ENCODE peak calls at places on chromosomes 2 and 18, in six cellular contexts. One of them, this sample, is unnamed.

GRCh38 chr2:27071990-27072830 is 756 bp upstream of the OST4 start:
- DNase-seq in HepG2: no peak
- DNase-seq in H1: peak
- DNase-seq in GM12892: no peak
- DNase-seq in GM12878: no peak
- DNase-seq in K562: no peak
- DNase-seq in this sample: no peak

GRCh38 chr2:134892282-134893054 is 26.2 kb upstream of the CCNT2 start:
- DNase-seq in K562: no peak
- DNase-seq in HepG2: no peak
- DNase-seq in H1: no peak
- DNase-seq in GM12892: no peak
- DNase-seq in GM12878: no peak
- DNase-seq in this sample: no peak

GRCh38 chr2:54908591-54908990 is 141.7 kb downstream of the RTN4 start:
- DNase-seq in GM12878: no peak
- DNase-seq in K562: no peak
- DNase-seq in GM12892: no peak
- DNase-seq in H1: no peak
- DNase-seq in HepG2: no peak
- DNase-seq in this sample: no peak

GRCh38 chr2:219087371-219087770 is 26.6 kb upstream of the IHH start:
- DNase-seq in H1: no peak
- DNase-seq in K562: no peak
- DNase-seq in GM12878: no peak
- DNase-seq in GM12892: no peak
- DNase-seq in HepG2: no peak
- DNase-seq in this sample: no peak

GRCh38 chr2:101989740-101990460 is 1.9 kb upstream of the IL1R2 start:
- DNase-seq in K562: no peak
- DNase-seq in HepG2: no peak
- DNase-seq in GM12892: no peak
- DNase-seq in H1: no peak
- DNase-seq in GM12878: no peak
- DNase-seq in this sample: no peak

GRCh38 chr2:73986085-73986680 is 1.5 kb downstream of the TET3 start:
- DNase-seq in K562: no peak
- DNase-seq in GM12878: no peak
- DNase-seq in HepG2: no peak
- DNase-seq in GM12892: no peak
- DNase-seq in H1: no peak
- DNase-seq in this sample: no peak

GRCh38 chr2:100844514-100844913 is 24.6 kb downstream of the NPAS2 start:
- DNase-seq in HepG2: no peak
- DNase-seq in GM12878: no peak
- DNase-seq in K562: no peak
- DNase-seq in GM12892: no peak
- DNase-seq in H1: no peak
- DNase-seq in this sample: no peak

GRCh38 chr2:9287400-9288059 is 80.9 kb downstream of the ASAP2 start:
- DNase-seq in K562: no peak
- DNase-seq in HepG2: peak
- DNase-seq in GM12892: no peak
- DNase-seq in H1: no peak
- DNase-seq in GM12878: no peak
- DNase-seq in this sample: no peak

GRCh38 chr18:48295586-48296311 is 113.4 kb downstream of the ZBTB7C start:
- DNase-seq in HepG2: peak
- DNase-seq in H1: peak
- DNase-seq in GM12892: no peak
- DNase-seq in K562: no peak
- DNase-seq in GM12878: no peak
- DNase-seq in this sample: no peak

GRCh38 chr18:59300676-59301285 is 17.7 kb downstream of the CPLX4 start:
- DNase-seq in K562: no peak
- DNase-seq in HepG2: no peak
- DNase-seq in GM12878: no peak
- DNase-seq in GM12892: no peak
- DNase-seq in H1: no peak
- DNase-seq in this sample: no peak

GRCh38 chr2:24860631-24861030 is 59.4 kb downstream of the ADCY3 start:
- DNase-seq in H1: no peak
- DNase-seq in K562: no peak
- DNase-seq in GM12878: no peak
- DNase-seq in GM12892: no peak
- DNase-seq in HepG2: no peak
- DNase-seq in this sample: no peak

GRCh38 chr2:199468561-199469513 is 11.1 kb upstream of the SATB2 start:
- DNase-seq in HepG2: no peak
- DNase-seq in H1: peak
- DNase-seq in GM12892: no peak
- DNase-seq in GM12878: no peak
- DNase-seq in K562: no peak
- DNase-seq in this sample: no peak

GRCh38 chr2:100416939-100417744 is at the start of gene CHST10:
- DNase-seq in HepG2: peak
- DNase-seq in K562: peak
- DNase-seq in GM12892: peak
- DNase-seq in H1: peak
- DNase-seq in GM12878: no peak
- DNase-seq in this sample: peak

GRCh38 chr2:88451647-88452150 is 794 bp downstream of the FOXI3 start:
- DNase-seq in HepG2: no peak
- DNase-seq in GM12892: no peak
- DNase-seq in GM12878: no peak
- DNase-seq in K562: no peak
- DNase-seq in H1: peak
- DNase-seq in this sample: no peak

GRCh38 chr2:155663265-155663664 is 669.3 kb downstream of the NR4A2 start:
- DNase-seq in K562: no peak
- DNase-seq in GM12878: no peak
- DNase-seq in GM12892: no peak
- DNase-seq in HepG2: no peak
- DNase-seq in H1: no peak
- DNase-seq in this sample: no peak

GRCh38 chr2:181143790-181144300 is 163.4 kb downstream of the UBE2E3 start:
- DNase-seq in GM12892: no peak
- DNase-seq in HepG2: no peak
- DNase-seq in H1: no peak
- DNase-seq in K562: no peak
- DNase-seq in GM12878: no peak
- DNase-seq in this sample: no peak

GRCh38 chr18:47983055-47983454 is 52.6 kb upstream of the SMAD2 start:
- DNase-seq in H1: no peak
- DNase-seq in GM12878: no peak
- DNase-seq in HepG2: no peak
- DNase-seq in K562: no peak
- DNase-seq in GM12892: no peak
- DNase-seq in this sample: no peak

GRCh38 chr2:8551622-8552074 is 130.2 kb upstream of the ID2 start:
- DNase-seq in H1: no peak
- DNase-seq in K562: no peak
- DNase-seq in GM12892: peak
- DNase-seq in GM12878: no peak
- DNase-seq in HepG2: no peak
- DNase-seq in this sample: peak

GRCh38 chr18:76374330-76375281 is 120.4 kb downstream of the ZNF516 start:
- DNase-seq in GM12892: no peak
- DNase-seq in HepG2: no peak
- DNase-seq in K562: no peak
- DNase-seq in H1: no peak
- DNase-seq in GM12878: peak
- DNase-seq in this sample: no peak

GRCh38 chr2:1816414-1816911 is 72.1 kb upstream of the PXDN start:
- DNase-seq in GM12892: no peak
- DNase-seq in K562: no peak
- DNase-seq in HepG2: no peak
- DNase-seq in GM12878: no peak
- DNase-seq in H1: no peak
- DNase-seq in this sample: no peak

GRCh38 chr2:95297088-95297487 is at the start of gene KCNIP3:
- DNase-seq in HepG2: no peak
- DNase-seq in H1: no peak
- DNase-seq in GM12878: no peak
- DNase-seq in GM12892: no peak
- DNase-seq in K562: no peak
- DNase-seq in this sample: no peak

GRCh38 chr2:15714609-15715008 is 122.9 kb downstream of the DDX1 start:
- DNase-seq in GM12878: no peak
- DNase-seq in H1: no peak
- DNase-seq in HepG2: no peak
- DNase-seq in GM12892: no peak
- DNase-seq in K562: no peak
- DNase-seq in this sample: no peak
- TF ChIP-seq TAF1 in GM12878: no peak
- TF ChIP-seq TAF1 in H1: no peak
- TF ChIP-seq TAF1 in HepG2: no peak
- TF ChIP-seq TAF1 in GM12892: no peak
- TF ChIP-seq TAF1 in K562: no peak
- TF ChIP-seq TAF1 in this sample: no peak

DNA sequence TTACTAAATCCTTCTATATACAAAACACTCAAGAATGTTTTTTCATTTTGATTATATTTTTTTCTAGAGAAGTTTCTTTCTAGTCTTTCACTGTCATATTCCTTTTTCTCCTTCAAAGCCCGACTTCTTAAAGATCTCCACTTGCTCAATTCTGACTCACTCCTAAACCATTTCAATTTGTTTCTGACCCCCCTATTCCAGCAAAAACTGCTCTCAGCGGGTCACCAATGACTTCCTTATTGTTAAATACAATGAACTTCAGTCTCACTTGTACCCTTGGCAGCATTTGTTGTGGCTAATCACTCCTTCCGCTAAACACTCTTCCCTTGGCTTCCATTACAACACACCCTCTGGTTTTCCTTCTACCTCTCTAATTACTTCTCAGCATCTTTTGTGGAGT is 111.1 kb upstream of the RBBP8 start:
- DNase-seq in GM12878: no peak
- DNase-seq in HepG2: no peak
- DNase-seq in H1: no peak
- DNase-seq in K562: no peak
- DNase-seq in GM12892: no peak
- DNase-seq in this sample: no peak
- TF ChIP-seq POLR2AphosphoS5 in GM12878: no peak
- TF ChIP-seq POLR2AphosphoS5 in HepG2: no peak
- TF ChIP-seq POLR2AphosphoS5 in H1: no peak
- TF ChIP-seq POLR2AphosphoS5 in K562: no peak
- TF ChIP-seq POLR2AphosphoS5 in GM12892: no peak
- TF ChIP-seq POLR2AphosphoS5 in this sample: no peak

GRCh38 chr2:179264238-179265081 is at the start of gene SESTD1:
- DNase-seq in HepG2: peak
- DNase-seq in H1: peak
- DNase-seq in GM12878: no peak
- DNase-seq in K562: peak
- DNase-seq in GM12892: peak
- DNase-seq in this sample: peak
- TF ChIP-seq POLR2A in HepG2: no peak
- TF ChIP-seq POLR2A in H1: peak
- TF ChIP-seq POLR2A in GM12878: peak
- TF ChIP-seq POLR2A in K562: no peak
- TF ChIP-seq POLR2A in GM12892: no peak
- TF ChIP-seq POLR2A in this sample: no peak

GRCh38 chr2:36801088-36801487 is 104.6 kb downstream of the VIT start:
- DNase-seq in K562: no peak
- DNase-seq in GM12878: no peak
- DNase-seq in GM12892: no peak
- DNase-seq in HepG2: no peak
- DNase-seq in H1: no peak
- DNase-seq in this sample: no peak

GRCh38 chr2:36802952-36803351 is 106.4 kb downstream of the VIT start:
- DNase-seq in H1: no peak
- DNase-seq in K562: no peak
- DNase-seq in GM12892: no peak
- DNase-seq in HepG2: no peak
- DNase-seq in GM12878: no peak
- DNase-seq in this sample: no peak

GRCh38 chr2:36797324-36798070 is 101.0 kb downstream of the VIT start:
- DNase-seq in GM12892: no peak
- DNase-seq in GM12878: no peak
- DNase-seq in HepG2: no peak
- DNase-seq in H1: no peak
- DNase-seq in K562: no peak
- DNase-seq in this sample: no peak

GRCh38 chr2:36798724-36799123 is 102.2 kb downstream of the VIT start:
- DNase-seq in GM12878: no peak
- DNase-seq in H1: no peak
- DNase-seq in GM12892: no peak
- DNase-seq in K562: no peak
- DNase-seq in HepG2: no peak
- DNase-seq in this sample: no peak

DNA sequence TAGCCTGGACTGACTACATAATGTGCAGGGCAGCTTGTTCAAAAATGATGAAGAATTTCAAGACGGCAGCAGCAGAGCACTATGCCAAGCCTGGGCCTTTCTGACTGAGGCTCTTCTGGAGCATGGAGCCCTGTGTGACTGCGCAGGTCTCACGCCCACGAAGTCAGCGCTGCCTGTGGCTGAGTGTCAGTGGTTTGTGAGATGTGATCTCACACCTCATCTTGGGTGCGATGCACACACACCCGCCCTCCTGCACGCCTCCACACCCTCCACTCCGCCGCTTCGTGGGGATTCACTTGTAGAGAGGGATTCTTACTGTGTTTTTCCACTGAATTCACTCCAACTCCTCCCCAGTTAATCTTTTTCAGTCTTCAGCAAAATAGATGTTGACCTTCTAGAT is 103.9 kb downstream of the VIT start:
- DNase-seq in GM12878: no peak
- DNase-seq in K562: peak
- DNase-seq in H1: no peak
- DNase-seq in HepG2: no peak
- DNase-seq in GM12892: no peak
- DNase-seq in this sample: no peak
- TF ChIP-seq TAF1 in GM12878: no peak
- TF ChIP-seq TAF1 in K562: no peak
- TF ChIP-seq TAF1 in H1: no peak
- TF ChIP-seq TAF1 in HepG2: no peak
- TF ChIP-seq TAF1 in GM12892: no peak
- TF ChIP-seq TAF1 in this sample: no peak

DNA sequence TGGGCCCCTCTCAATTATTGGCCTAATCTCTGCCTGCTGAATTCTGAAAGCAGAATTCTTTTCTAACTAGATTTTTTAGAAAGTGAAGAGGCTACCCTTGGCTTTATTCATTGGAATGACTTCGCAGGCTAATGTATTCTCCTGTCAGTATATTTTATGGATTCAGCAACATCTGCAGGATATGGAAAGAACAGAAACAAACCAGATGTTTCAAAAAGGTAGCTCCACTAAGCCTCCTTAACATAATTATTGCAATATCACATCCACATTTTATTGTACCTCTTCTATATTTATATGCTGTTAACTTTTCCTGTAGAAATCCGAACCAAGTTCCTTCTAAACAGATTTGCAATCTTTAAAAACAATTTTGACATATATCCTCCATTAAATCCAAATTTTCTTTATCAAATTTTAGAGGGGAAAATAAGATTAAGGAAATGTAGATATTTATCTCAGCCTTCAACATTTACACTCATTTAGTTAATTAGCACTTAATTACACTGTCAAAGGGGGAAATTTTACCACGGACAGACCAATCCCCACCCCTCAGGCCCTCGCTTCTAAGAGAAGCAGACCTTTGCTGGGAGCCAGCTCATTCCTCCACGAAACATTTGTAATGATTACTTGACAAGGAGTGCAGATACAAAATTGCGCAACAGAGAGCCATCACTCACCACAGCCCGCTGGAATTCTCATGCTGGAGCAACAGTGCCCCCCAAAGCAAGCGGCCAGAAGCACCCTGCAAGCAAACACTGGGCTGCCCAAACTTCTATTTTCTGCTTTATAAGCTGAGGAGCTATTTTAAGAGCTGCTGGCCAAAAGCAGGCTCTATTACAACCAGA is 253.4 kb downstream of the ETAA1 start:
- DNase-seq in GM12878: no peak
- DNase-seq in GM12892: no peak
- DNase-seq in H1: peak
- DNase-seq in HepG2: peak
- DNase-seq in K562: peak
- DNase-seq in this sample: peak
- TF ChIP-seq POLR2AphosphoS5 in GM12878: no peak
- TF ChIP-seq POLR2AphosphoS5 in GM12892: no peak
- TF ChIP-seq POLR2AphosphoS5 in H1: no peak
- TF ChIP-seq POLR2AphosphoS5 in HepG2: no peak
- TF ChIP-seq POLR2AphosphoS5 in K562: no peak
- TF ChIP-seq POLR2AphosphoS5 in this sample: no peak